ENCODE peak calls at places on chromosomes 11 and 22, in six cellular contexts. R, X, U, L, I and S are unnamed samples.

GRCh38 chr22:36368359-36368983 is 19.3 kb downstream of the MYH9 start:
- DNase-seq in U (no peak), I (peak; percentile 50), L (peak; percentile 79), R (no peak), X (no peak), S (no peak)

GRCh38 chr22:35357883-35358621 is 22.8 kb upstream of the HMOX1 start:
- DNase-seq in U (no peak), R (no peak), L (peak; percentile 15), I (no peak), X (no peak), S (no peak)

GRCh38 chr11:125286486-125286885 is 121.9 kb downstream of the PKNOX2 start:
- DNase-seq in L (no peak), X (no peak), I (no peak), U (no peak), R (no peak), S (no peak)

GRCh38 chr22:45478108-45478771 is 24.4 kb upstream of the FBLN1 start:
- DNase-seq in X (no peak), L (peak; percentile 92), I (peak; percentile 45), R (no peak), U (peak; percentile 79), S (no peak)

GRCh38 chr11:18383388-18384156 is 10.8 kb upstream of the LDHA start:
- DNase-seq in X (peak; percentile 37), U (peak; percentile 99), R (peak; percentile 75), I (peak; percentile 92), L (peak; percentile 97), S (peak; percentile 63)

GRCh38 chr11:69382131-69383128 is 88.5 kb downstream of the MYEOV start:
- DNase-seq in L (no peak), X (no peak), R (no peak), U (no peak), I (no peak), S (no peak)

GRCh38 chr11:40885257-40885947 is 574.0 kb downstream of the LRRC4C start:
- DNase-seq in X (peak; percentile 2), I (no peak), U (no peak), R (no peak), L (no peak), S (peak; percentile 47)

GRCh38 chr11:126284829-126285228 is 1.9 kb downstream of the TIRAP start:
- DNase-seq in X (peak; percentile 28), R (peak; percentile 90), U (peak; percentile 79), L (peak; percentile 94), I (peak; percentile 69), S (peak; percentile 65)

GRCh38 chr22:44196241-44196640 is 15.5 kb downstream of the PARVG start:
- DNase-seq in R (no peak), U (no peak), I (no peak), L (no peak), X (no peak), S (no peak)

GRCh38 chr11:114197799-114198500 is 98.2 kb upstream of the NNMT start:
- DNase-seq in U (peak; percentile 98), L (peak; percentile 99), X (peak; percentile 68), R (no peak), I (peak; percentile 75), S (peak; percentile 35)

GRCh38 chr22:23708270-23708669 is 17.5 kb downstream of the RGL4 start:
- DNase-seq in I (no peak), L (no peak), R (no peak), X (no peak), U (no peak), S (no peak)

GRCh38 chr11:27153136-27153535 is 112.5 kb downstream of the BBOX1 start:
- DNase-seq in X (no peak), I (no peak), L (no peak), U (no peak), R (no peak), S (no peak)

GRCh38 chr11:117315285-117316196 is 515 bp downstream of the BACE1 start:
- DNase-seq in U (no peak), I (peak; percentile 17), L (no peak), X (no peak), R (peak; percentile 68), S (no peak)

GRCh38 chr11:117314840-117315239 is 1.2 kb downstream of the BACE1 start:
- DNase-seq in X (no peak), L (no peak), R (no peak), I (peak; percentile 23), U (no peak), S (no peak)

GRCh38 chr11:75524576-75525432 is 937 bp downstream of the GDPD5 start:
- DNase-seq in X (no peak), U (no peak), L (no peak), I (no peak), R (peak; percentile 75), S (no peak)

GRCh38 chr11:69295995-69296889 is 2.3 kb downstream of the MYEOV start:
- DNase-seq in U (peak; percentile 82), X (no peak), L (peak; percentile 29), I (peak; percentile 63), R (no peak), S (no peak)

GRCh38 chr11:26649884-26650283 is 72.0 kb downstream of the SLC5A12 start:
- DNase-seq in R (no peak), U (peak; percentile 22), L (peak; percentile 79), I (peak; percentile 84), X (peak; percentile 59), S (peak; percentile 10)

GRCh38 chr11:128029219-128029722 is 558.1 kb downstream of the ETS1 start:
- DNase-seq in U (no peak), X (no peak), I (no peak), L (no peak), R (no peak), S (no peak)

GRCh38 chr22:31872209-31872608 is 72.1 kb upstream of the YWHAH start:
- DNase-seq in U (no peak), X (no peak), L (no peak), R (no peak), I (no peak), S (no peak)

GRCh38 chr11:126317681-126318641 is 14.1 kb downstream of the DCPS start:
- DNase-seq in L (peak; percentile 94), X (no peak), R (no peak), U (peak; percentile 66), I (peak; percentile 64), S (peak; percentile 49)

GRCh38 chr11:128624269-128625170 is 37.2 kb upstream of the ETS1 start:
- DNase-seq in X (no peak), I (no peak), R (peak; percentile 83), U (no peak), L (no peak), S (no peak)

GRCh38 chr11:66048525-66049313 is at the start of gene GAL3ST3:
- DNase-seq in U (no peak), L (no peak), R (no peak), I (peak; percentile 49), X (peak; percentile 22), S (no peak)

GRCh38 chr11:46865340-46865739 is 19.3 kb upstream of the CKAP5 start:
- DNase-seq in U (peak; percentile 34), I (no peak), R (no peak), L (peak; percentile 71), X (no peak), S (no peak)

GRCh38 chr22:29121124-29121523 is 48.3 kb downstream of the KREMEN1 start:
- DNase-seq in X (no peak), U (no peak), I (no peak), R (no peak), L (no peak), S (no peak)

GRCh38 chr11:120867531-120867930 is 156.4 kb upstream of the TBCEL start:
- DNase-seq in I (no peak), R (no peak), L (no peak), X (no peak), U (no peak), S (no peak)

GRCh38 chr11:102485095-102485722 is 32.6 kb upstream of the TMEM123 start:
- DNase-seq in U (no peak), X (no peak), L (no peak), R (no peak), I (no peak), S (no peak)

GRCh38 chr22:42444060-42444904 is 12.1 kb upstream of the NFAM1 start:
- DNase-seq in L (peak; percentile 87), X (peak; percentile 85), I (peak; percentile 89), R (peak; percentile 91), U (peak; percentile 70), S (peak; percentile 38)

GRCh38 chr11:100576044-100577021 is 110.8 kb upstream of the ARHGAP42 start:
- DNase-seq in I (peak; percentile 75), U (no peak), R (no peak), X (peak; percentile 78), L (peak; percentile 68), S (peak; percentile 72)

GRCh38 chr11:17277024-17277584 is 565 bp downstream of the NUCB2 start:
- DNase-seq in X (peak; percentile 76), U (no peak), I (peak; percentile 19), L (peak; percentile 51), R (no peak), S (no peak)

GRCh38 chr22:36369922-36370781 is 17.6 kb downstream of the MYH9 start:
- DNase-seq in L (peak; percentile 40), I (peak; percentile 74), R (no peak), X (peak; percentile 67), U (no peak), S (peak; percentile 59)